ENCODE peak calls at places on chromosomes 6 and 20, in five cellular contexts. J is psoas muscle, T is uterus, Y is Panc1, P is astrocyte. R is an unnamed sample. For H3K9me3, the result is how much of the 10 kb centered on the place peaks cover.

GRCh38 chr20:36585410-36586125 is 12.2 kb downstream of the TGIF2 start:
- DNase-seq in P (no peak), T (no peak), J (no peak), Y (no peak), R (no peak)

GRCh38 chr6:111487656-111488055 is 4.6 kb upstream of the REV3L start:
- DNase-seq in T (no peak), Y (no peak), J (no peak), P (peak), R (peak)

GRCh38 chr6:148223424-148223842 is 119.2 kb upstream of the SASH1 start:
- DNase-seq in T (no peak), Y (no peak), P (peak), J (no peak), R (no peak)

GRCh38 chr6:149969635-149970034 is 5.9 kb downstream of the ULBP1 start:
- DNase-seq in T (no peak), J (no peak), P (no peak), Y (no peak), R (no peak)

GRCh38 chr6:42748241-42748898 is 2.5 kb upstream of the TBCC start:
- DNase-seq in Y (no peak), T (no peak), P (no peak), J (no peak), R (no peak)

GRCh38 chr6:155495011-155495768 is 39.6 kb upstream of the NOX3 start:
- DNase-seq in Y (no peak), P (peak), T (peak), J (peak), R (peak)

GRCh38 chr6:114131943-114132342 is 161.0 kb upstream of the HDAC2 start:
- DNase-seq in Y (no peak), T (no peak), J (no peak), P (no peak), R (no peak)

GRCh38 chr6:167872538-167873210 is 46.0 kb downstream of the AFDN start:
- DNase-seq in T (no peak), J (no peak), Y (no peak), P (peak), R (no peak)

GRCh38 chr6:111524735-111525134 is 41.7 kb upstream of the REV3L start:
- DNase-seq in T (no peak), J (no peak), P (no peak), Y (no peak), R (no peak)

GRCh38 chr6:100988391-100988999 is 107.4 kb upstream of the ASCC3 start:
- DNase-seq in J (no peak), T (no peak), Y (no peak), P (no peak), R (no peak)

GRCh38 chr6:105430685-105431084 is 27.8 kb upstream of the PREP start:
- DNase-seq in Y (no peak), P (no peak), J (no peak), T (no peak), R (no peak)

GRCh38 chr6:144725731-144726522 is 440.8 kb downstream of the UTRN start:
- DNase-seq in Y (no peak), P (peak), T (no peak), J (no peak), R (no peak)

GRCh38 chr6:85416049-85416448 is 33.8 kb upstream of the NT5E start:
- DNase-seq in T (no peak), Y (no peak), P (no peak), J (no peak), R (no peak)

GRCh38 chr6:129646617-129647016 is 63.4 kb downstream of the ARHGAP18 start:
- DNase-seq in J (no peak), T (no peak), P (no peak), Y (no peak), R (no peak)

GRCh38 chr6:164578616-164579015 is 730.8 kb downstream of the C6orf118 start:
- DNase-seq in Y (no peak), P (no peak), J (no peak), T (no peak), R (no peak)

GRCh38 chr6:164581563-164581962 is 727.8 kb downstream of the C6orf118 start:
- DNase-seq in Y (no peak), J (no peak), T (no peak), P (no peak), R (no peak)

GRCh38 chr6:164579035-164579434 is 730.4 kb downstream of the C6orf118 start:
- DNase-seq in T (no peak), Y (no peak), P (no peak), J (no peak), R (no peak)
- H3K9me3 ChIP-seq in T (under half), Y (under half), P (under half), J (under half), R (under half)

GRCh38 chr20:20083796-20084195 is 31.5 kb downstream of the CFAP61 start:
- DNase-seq in Y (peak), P (peak), T (no peak), J (no peak), R (no peak)
- TF ChIP-seq CTCF in Y (peak), P (peak), T (peak), J (peak), R (peak)

DNA sequence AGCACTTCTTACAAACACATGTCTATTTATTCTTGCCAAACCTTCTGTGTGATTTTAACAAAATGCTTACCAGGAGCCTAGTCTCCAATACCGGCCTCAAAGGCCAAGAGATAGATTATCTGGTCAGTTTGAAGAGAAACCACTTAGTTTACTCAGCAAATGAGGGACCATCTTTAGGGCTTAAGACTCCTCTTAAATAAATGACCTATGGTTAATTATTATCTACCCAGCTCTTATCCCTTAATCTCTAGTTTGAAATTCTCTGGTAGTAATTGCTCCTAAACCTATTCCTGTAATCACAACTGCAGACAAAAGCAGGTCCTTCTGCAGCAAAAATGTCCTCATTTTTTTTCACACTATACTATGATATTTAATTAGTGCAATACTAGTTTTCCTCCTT is 301.8 kb downstream of the KIF16B start:
- DNase-seq in J (no peak), P (no peak), T (no peak), Y (no peak), R (no peak)
- H3K9me3 ChIP-seq in J (under half), P (under half), T (under half), Y (under half), R (under half)

GRCh38 chr6:169380493-169380892 is 126.8 kb upstream of the THBS2 start:
- DNase-seq in P (no peak), T (no peak), J (no peak), Y (no peak), R (no peak)
- TF ChIP-seq CTCF in P (no peak), T (no peak), J (no peak), Y (no peak), R (no peak)

DNA sequence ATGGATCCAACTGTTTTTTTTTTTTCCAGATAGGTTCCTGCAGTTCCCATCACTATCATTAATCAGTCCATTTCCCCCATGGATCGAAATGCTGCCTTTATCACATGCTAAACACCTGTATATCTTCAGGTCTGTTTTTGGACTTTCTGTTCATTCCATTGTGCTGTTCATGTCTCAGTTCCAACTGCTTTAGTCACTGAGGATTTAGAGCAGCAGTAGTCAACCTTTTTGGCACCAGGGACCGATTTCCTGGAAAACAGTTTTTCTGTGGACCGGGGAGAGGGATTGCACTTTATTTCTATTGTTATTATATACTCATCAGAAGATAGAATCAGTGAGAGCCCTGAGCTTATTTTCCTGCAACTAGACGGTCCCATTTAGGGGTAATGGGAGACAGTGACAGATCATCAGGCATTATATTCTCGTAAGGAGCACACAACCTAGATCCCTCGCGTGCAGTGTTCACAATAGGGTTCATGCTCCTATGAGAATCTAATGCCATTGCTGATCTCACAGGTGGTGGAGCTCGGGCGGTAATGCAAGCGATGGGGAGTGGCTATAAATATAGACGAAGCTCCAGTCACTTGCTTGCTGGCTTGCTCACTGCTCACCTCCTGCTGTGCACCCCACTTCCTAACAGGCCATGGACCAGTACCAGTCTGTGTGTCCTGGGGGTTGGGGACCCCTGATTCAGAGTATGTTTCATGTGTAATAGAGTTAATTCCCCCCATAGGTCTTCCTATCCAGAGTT is 46.0 kb downstream of the CAP2 start:
- DNase-seq in P (no peak), T (no peak), Y (no peak), J (no peak), R (no peak)
- H3K9me3 ChIP-seq in P (under half), T (under half), Y (under half), J (under half), R (under half)

DNA sequence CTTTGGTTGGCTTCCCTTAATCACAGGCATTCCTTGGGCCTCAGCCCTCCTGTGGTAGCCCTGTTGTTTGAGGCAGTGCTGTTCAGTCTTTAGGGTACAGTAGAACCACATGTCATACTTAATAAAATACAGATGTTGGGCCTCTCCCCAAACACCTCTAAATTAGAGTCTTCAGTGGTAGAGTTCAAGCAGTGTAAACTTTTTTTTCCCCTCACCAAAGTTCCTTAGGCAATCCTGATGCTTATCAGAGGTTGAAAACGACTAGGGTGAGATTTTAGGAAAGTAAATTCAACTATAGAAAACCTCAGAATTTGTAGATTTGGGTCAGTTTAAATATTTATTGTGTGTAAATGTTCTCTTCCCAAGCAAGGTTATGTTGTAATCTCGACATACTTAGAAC is 44.6 kb downstream of the BLTP3A start:
- DNase-seq in T (no peak), J (no peak), P (no peak), Y (no peak), R (no peak)
- TF ChIP-seq CTCF in T (no peak), J (no peak), P (no peak), Y (no peak), R (no peak)

R was measured in AG04450.